ENCODE peak calls at places on chromosomes 1 and 21, in ten cellular contexts. N is fibroblast of the aortic adventitia, U is cardiac fibroblast, Y is tibial artery, P is thoracic aorta, E is GM13977, M is esophagus squamous epithelium, J is progenitor cell of endocrine pancreas, K is tibial nerve, A is AG09319. X is an unnamed sample.

GRCh38 chr1:94020764-94021579 is 100.0 kb downstream of the ABCA4 start:
- DNase-seq in U (peak), N (peak), A (peak), J (no peak), K (no peak), E (no peak), P (no peak), Y (no peak), M (no peak), X (no peak)

GRCh38 chr1:233635765-233636502 is 22.0 kb downstream of the KCNK1 start:
- DNase-seq in P (no peak), A (peak), U (no peak), E (no peak), N (no peak), K (no peak), M (no peak), J (no peak), Y (no peak), X (no peak)

GRCh38 chr1:213698092-213698702 is 289.6 kb upstream of the PROX1 start:
- DNase-seq in M (no peak), Y (no peak), E (no peak), K (no peak), P (no peak), A (no peak), U (no peak), N (no peak), J (no peak), X (no peak)

GRCh38 chr1:192797845-192798244 is 11.0 kb upstream of the RGS2 start:
- DNase-seq in U (no peak), E (no peak), K (no peak), A (no peak), P (no peak), Y (no peak), J (no peak), N (no peak), M (no peak), X (no peak)

GRCh38 chr1:229318056-229318455 is 24.8 kb downstream of the CCSAP start:
- DNase-seq in P (no peak), Y (no peak), E (no peak), U (peak), M (no peak), K (no peak), N (no peak), J (no peak), A (no peak), X (no peak)

GRCh38 chr1:31980835-31981782 is 32.6 kb upstream of the KHDRBS1 start:
- DNase-seq in E (no peak), A (no peak), U (no peak), J (no peak), Y (no peak), N (no peak), M (no peak), P (no peak), K (no peak), X (no peak)

GRCh38 chr1:203557958-203558760 is 64.2 kb downstream of the OPTC start:
- DNase-seq in N (peak), E (no peak), Y (peak), P (peak), J (no peak), K (peak), U (peak), A (peak), M (no peak), X (no peak)

GRCh38 chr21:16741228-16741665 is 771.6 kb upstream of the CXADR start:
- DNase-seq in K (no peak), N (peak), A (no peak), Y (no peak), M (no peak), E (no peak), U (no peak), J (no peak), P (no peak), X (no peak)

GRCh38 chr21:38272215-38272614 is 15.4 kb downstream of the KCNJ15 start:
- DNase-seq in K (no peak), N (no peak), E (no peak), Y (no peak), P (no peak), M (no peak), U (no peak), J (no peak), A (no peak), X (no peak)

GRCh38 chr1:76190749-76191424 is 116.3 kb downstream of the ST6GALNAC3 start:
- DNase-seq in P (no peak), J (no peak), U (no peak), A (no peak), M (no peak), K (no peak), Y (no peak), E (peak), N (no peak), X (no peak)

GRCh38 chr1:84077476-84078107 is 66.5 kb upstream of the PRKACB start:
- DNase-seq in M (no peak), N (peak), E (peak), K (peak), A (peak), J (peak), Y (peak), P (peak), U (peak), X (peak)
- TF ChIP-seq CTCF in M (no peak), N (peak), E (no peak), K (no peak), A (peak), J (no peak), Y (no peak), P (no peak), U (no peak), X (no peak)

GRCh38 chr1:68057564-68057963 is 7.1 kb upstream of the DIRAS3 start:
- DNase-seq in E (no peak), Y (no peak), M (no peak), K (no peak), P (no peak), N (no peak), A (no peak), J (no peak), U (no peak), X (no peak)
- TF ChIP-seq CTCF in E (no peak), Y (no peak), M (no peak), K (no peak), P (no peak), N (no peak), A (no peak), J (no peak), U (no peak), X (no peak)

DNA sequence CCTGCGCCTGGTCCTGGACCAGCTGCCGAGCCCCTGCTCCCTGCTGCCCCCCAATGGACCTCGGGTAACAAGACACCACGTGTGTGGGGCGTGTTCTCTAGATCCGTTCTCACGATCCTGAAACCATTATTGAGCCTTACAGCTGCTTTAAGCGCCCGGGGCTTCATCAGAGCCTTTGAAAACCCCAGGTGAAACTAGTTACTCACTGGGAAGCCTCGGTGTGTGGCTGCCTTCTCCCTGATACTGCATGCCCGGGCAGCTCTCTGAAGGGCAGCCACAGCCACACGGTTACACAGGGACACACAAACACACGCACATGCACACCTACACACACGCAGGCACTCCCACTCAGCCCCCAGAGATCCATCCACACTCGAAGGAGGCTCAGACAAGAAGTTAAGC is 5.3 kb downstream of the HES2 start:
- DNase-seq in U (peak), J (no peak), Y (no peak), N (peak), A (peak), E (peak), M (no peak), P (no peak), K (no peak), X (no peak)
- TF ChIP-seq CTCF in U (peak), J (peak), Y (no peak), N (peak), A (peak), E (peak), M (no peak), P (no peak), K (peak), X (peak)

DNA sequence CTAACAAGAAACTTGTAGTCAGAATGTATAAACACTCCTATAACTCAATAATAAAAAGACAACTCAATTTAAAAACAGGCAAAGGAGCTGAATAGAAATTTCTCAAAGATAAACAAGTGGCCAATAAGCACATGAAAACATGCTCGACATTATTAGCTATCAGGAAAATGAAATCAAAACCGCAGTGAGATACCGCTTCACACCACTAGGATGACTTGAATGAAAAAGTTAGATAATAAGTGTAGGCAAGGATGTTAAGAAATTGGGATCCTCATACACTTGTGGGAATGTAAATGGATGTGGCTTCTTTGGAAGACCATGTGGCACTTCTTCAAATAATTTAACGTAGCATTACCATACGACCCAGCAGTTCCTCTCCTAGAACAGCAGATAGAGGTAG is 8.9 kb downstream of the RALGPS2 start:
- DNase-seq in Y (no peak), J (no peak), E (no peak), N (no peak), U (no peak), K (no peak), M (no peak), A (no peak), P (no peak), X (no peak)
- TF ChIP-seq CTCF in Y (no peak), J (peak), E (no peak), N (peak), U (peak), K (peak), M (no peak), A (no peak), P (no peak), X (peak)

GRCh38 chr1:111346089-111346885 is 55.6 kb downstream of the CHIA start:
- DNase-seq in N (peak), P (peak), U (peak), A (peak), J (peak), M (peak), E (peak), K (peak), Y (peak), X (peak)
- TF ChIP-seq CTCF in N (no peak), P (no peak), U (no peak), A (no peak), J (peak), M (no peak), E (peak), K (no peak), Y (no peak), X (peak)

GRCh38 chr1:56576880-56577858 is 2.2 kb downstream of the PLPP3 start:
- DNase-seq in Y (peak), P (no peak), K (no peak), U (peak), N (peak), J (no peak), M (no peak), E (peak), A (no peak), X (no peak)
- TF ChIP-seq CTCF in Y (peak), P (peak), K (peak), U (peak), N (peak), J (peak), M (peak), E (peak), A (peak), X (peak)

X was measured in type B pancreatic cell.